ENCODE peak calls at places on chromosome 12, in seven cellular contexts. N, O, T, D, M, C and U are unnamed samples. For H3K36me3 and H3K9me3, the result is how much of the 10 kb centered on the place peaks cover.

GRCh38 chr12:46698003-46698402 is 127.8 kb downstream of the SLC38A4 start:
- DNase-seq in C (no peak), T (no peak), D (no peak), N (no peak), O (no peak), M (no peak), U (no peak)

GRCh38 chr12:47942327-47943230 is 20.8 kb upstream of the TMEM106C start:
- DNase-seq in O (no peak), N (peak), D (no peak), T (no peak), C (no peak), M (no peak), U (no peak)

GRCh38 chr12:55974308-55974724 is 438 bp downstream of the RAB5B start:
- DNase-seq in M (peak), D (peak), O (peak), T (peak), N (peak), C (no peak), U (peak)

GRCh38 chr12:106179086-106179485 is 40.3 kb upstream of the NUAK1 start:
- DNase-seq in N (no peak), T (no peak), C (no peak), M (peak), O (peak), D (no peak), U (no peak)

GRCh38 chr12:52455818-52456217 is 3.9 kb upstream of the KRT6B start:
- DNase-seq in C (no peak), D (no peak), N (no peak), T (no peak), M (no peak), O (no peak), U (no peak)

GRCh38 chr12:25553083-25553482 is at the start of gene LMNTD1:
- DNase-seq in C (no peak), N (no peak), M (peak), D (no peak), T (no peak), O (no peak), U (peak)

GRCh38 chr12:111068281-111068680 is 147.9 kb upstream of the MYL2 start:
- DNase-seq in C (no peak), T (no peak), O (no peak), M (no peak), D (no peak), N (no peak), U (no peak)

GRCh38 chr12:14418526-14418925 is 53.0 kb downstream of the ATF7IP start:
- DNase-seq in N (no peak), C (no peak), D (no peak), T (no peak), M (no peak), O (no peak), U (no peak)

GRCh38 chr12:97875064-97875463 is 412.5 kb downstream of the RMST start:
- DNase-seq in O (no peak), N (no peak), M (peak), T (no peak), C (no peak), D (no peak), U (no peak)

GRCh38 chr12:40248034-40248433 is 23.2 kb downstream of the LRRK2 start:
- DNase-seq in D (no peak), N (no peak), M (no peak), C (no peak), T (no peak), O (no peak), U (no peak)
- H3K36me3 ChIP-seq in D (half or more), N (under half), M (under half), C (under half), T (under half), O (under half), U (under half)

GRCh38 chr12:70197362-70197744 is 45.9 kb upstream of the CNOT2 start:
- DNase-seq in M (no peak), C (no peak), T (no peak), N (no peak), O (no peak), D (no peak), U (no peak)
- H3K4me3 ChIP-seq in M (no peak), C (no peak), T (no peak), N (no peak), O (no peak), D (no peak), U (no peak)

GRCh38 chr12:43980627-43981191 is 144.8 kb downstream of the TMEM117 start:
- DNase-seq in D (no peak), N (no peak), M (no peak), T (no peak), O (no peak), C (no peak), U (no peak)

GRCh38 chr12:43978546-43978945 is 142.7 kb downstream of the TMEM117 start:
- DNase-seq in M (no peak), T (no peak), N (no peak), O (no peak), C (no peak), D (no peak), U (no peak)

GRCh38 chr12:43982544-43982943 is 146.7 kb downstream of the TMEM117 start:
- DNase-seq in M (no peak), C (no peak), T (no peak), D (no peak), N (no peak), O (no peak), U (no peak)

GRCh38 chr12:43981726-43982125 is 145.8 kb downstream of the TMEM117 start:
- DNase-seq in C (no peak), D (no peak), M (no peak), N (no peak), T (no peak), O (no peak), U (no peak)

DNA sequence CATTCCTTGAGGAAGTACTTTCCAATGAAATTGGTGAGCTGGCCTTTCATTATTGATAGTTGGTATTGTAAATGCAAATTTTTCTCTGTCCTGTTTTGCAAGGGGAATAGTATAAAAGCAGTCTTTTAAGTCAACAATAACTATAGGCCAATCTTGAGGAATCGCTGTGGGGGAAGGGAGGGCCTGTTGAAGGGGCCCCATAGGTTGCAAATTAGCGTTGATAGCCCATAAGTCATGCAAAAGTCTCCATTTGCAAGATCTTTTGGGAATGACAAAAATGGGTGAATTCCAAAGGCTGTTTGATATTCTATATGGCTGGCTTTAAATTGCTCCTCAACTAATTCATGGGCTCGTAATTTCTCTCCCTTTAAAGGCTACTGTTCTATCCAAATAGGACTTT is 143.6 kb downstream of the TMEM117 start:
- DNase-seq in M (no peak), D (no peak), C (no peak), T (no peak), O (no peak), N (no peak), U (no peak)
- H3K9me3 ChIP-seq in M (under half), D (under half), C (under half), T (under half), O (under half), N (under half), U (under half)

DNA sequence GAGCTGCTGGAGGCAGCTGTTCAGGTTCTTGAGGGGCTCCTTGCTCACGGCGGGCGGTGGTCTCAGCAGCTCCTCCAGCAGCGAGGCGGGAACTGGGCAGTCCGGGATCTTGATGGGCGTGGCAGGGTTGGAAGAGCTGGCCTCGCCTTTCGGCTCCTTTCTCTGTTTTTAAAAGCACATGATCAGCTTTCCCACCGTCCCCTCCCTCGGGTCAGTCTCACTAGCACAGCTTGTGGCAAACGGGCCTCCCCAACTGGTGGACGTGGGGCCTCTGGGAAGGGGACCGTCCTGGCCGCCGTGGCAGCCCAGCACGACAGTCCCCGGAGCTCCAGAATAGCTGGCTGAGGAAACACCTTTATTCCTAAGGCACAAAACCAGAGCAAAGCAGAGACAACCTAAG is 12.5 kb upstream of the ANKLE2 start:
- DNase-seq in C (no peak), O (no peak), M (no peak), N (no peak), D (no peak), T (no peak), U (no peak)
- H3K36me3 ChIP-seq in C (half or more), O (under half), M (under half), N (half or more), D (half or more), T (half or more), U (half or more)

DNA sequence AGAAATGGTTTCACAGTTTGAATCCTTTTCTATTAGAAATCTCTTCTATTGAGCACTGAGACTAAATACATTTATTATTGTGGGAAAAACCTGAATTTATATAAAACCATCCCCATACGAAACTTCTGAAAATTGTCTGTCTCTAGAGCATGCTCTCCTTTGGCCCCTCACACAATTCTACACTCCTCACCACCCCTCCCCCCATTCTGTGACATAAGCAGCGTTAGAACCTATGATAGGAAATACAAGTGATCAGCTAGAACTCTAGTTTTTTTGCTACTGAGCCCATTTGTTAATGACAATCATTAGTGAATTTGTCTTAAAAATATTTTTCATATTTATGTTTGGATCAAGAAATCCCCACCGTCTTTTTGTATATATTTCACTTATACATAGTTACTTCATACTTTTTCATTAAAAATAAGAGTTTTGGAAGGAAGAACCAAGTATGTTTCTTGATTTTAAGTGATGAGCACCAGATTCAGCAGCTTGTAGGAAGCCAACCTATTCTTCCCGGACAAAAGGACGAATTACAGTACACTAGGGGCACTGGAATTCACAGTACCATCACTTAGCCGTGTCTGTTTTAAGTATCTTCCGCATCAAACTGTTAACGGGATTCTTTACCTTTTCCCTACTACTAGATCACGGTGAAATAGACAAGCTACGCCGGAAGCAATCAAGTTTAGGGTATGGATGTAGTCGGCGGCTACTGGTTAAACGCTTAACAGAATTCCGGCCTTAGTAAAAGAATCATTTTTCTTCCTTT is 724 bp downstream of the GTSF1 start:
- DNase-seq in O (no peak), C (no peak), D (no peak), N (no peak), T (no peak), M (no peak), U (no peak)
- H3K4me3 ChIP-seq in O (no peak), C (no peak), D (peak), N (no peak), T (no peak), M (no peak), U (no peak)